ENCODE peak calls at places on chromosomes 12 and 14, in nine cellular contexts. One of them, this sample, is unnamed.

GRCh38 chr12:55699471-55700055 is 8.1 kb downstream of the ITGA7 start:
- DNase-seq in activated CD4-positive, alpha-beta T cell treated with anti-CD3 and anti-CD28 coated beads, Interleukin-2, amount 50 U/mL, for 1 hour: no peak
- DNase-seq in LoVo: no peak
- DNase-seq in memory B cell: no peak
- DNase-seq in midbrain: no peak
- DNase-seq in AG20443: no peak
- DNase-seq in mucosa of gallbladder: no peak
- DNase-seq in cardiac fibroblast: no peak
- DNase-seq in HuH-7.5: peak
- DNase-seq in this sample: no peak

GRCh38 chr12:40963761-40964160 is 224.4 kb upstream of the PDZRN4 start:
- DNase-seq in memory B cell: no peak
- DNase-seq in midbrain: no peak
- DNase-seq in HuH-7.5: no peak
- DNase-seq in activated CD4-positive, alpha-beta T cell treated with anti-CD3 and anti-CD28 coated beads, Interleukin-2, amount 50 U/mL, for 1 hour: no peak
- DNase-seq in AG20443: no peak
- DNase-seq in mucosa of gallbladder: no peak
- DNase-seq in cardiac fibroblast: no peak
- DNase-seq in LoVo: no peak
- DNase-seq in this sample: no peak

GRCh38 chr14:57057803-57058202 is 210.9 kb downstream of the EXOC5 start:
- DNase-seq in mucosa of gallbladder: no peak
- DNase-seq in midbrain: no peak
- DNase-seq in activated CD4-positive, alpha-beta T cell treated with anti-CD3 and anti-CD28 coated beads, Interleukin-2, amount 50 U/mL, for 1 hour: no peak
- DNase-seq in AG20443: no peak
- DNase-seq in memory B cell: no peak
- DNase-seq in LoVo: no peak
- DNase-seq in cardiac fibroblast: no peak
- DNase-seq in HuH-7.5: no peak
- DNase-seq in this sample: no peak

GRCh38 chr12:57461326-57461903 is 1.8 kb downstream of the GLI1 start:
- DNase-seq in cardiac fibroblast: peak
- DNase-seq in AG20443: peak
- DNase-seq in memory B cell: no peak
- DNase-seq in HuH-7.5: peak
- DNase-seq in activated CD4-positive, alpha-beta T cell treated with anti-CD3 and anti-CD28 coated beads, Interleukin-2, amount 50 U/mL, for 1 hour: no peak
- DNase-seq in mucosa of gallbladder: peak
- DNase-seq in midbrain: peak
- DNase-seq in LoVo: peak
- DNase-seq in this sample: peak

GRCh38 chr12:20097561-20097960 is 270.8 kb upstream of the PDE3A start:
- DNase-seq in AG20443: no peak
- DNase-seq in memory B cell: no peak
- DNase-seq in cardiac fibroblast: peak
- DNase-seq in activated CD4-positive, alpha-beta T cell treated with anti-CD3 and anti-CD28 coated beads, Interleukin-2, amount 50 U/mL, for 1 hour: no peak
- DNase-seq in mucosa of gallbladder: no peak
- DNase-seq in HuH-7.5: no peak
- DNase-seq in LoVo: no peak
- DNase-seq in midbrain: no peak
- DNase-seq in this sample: peak

GRCh38 chr14:51455041-51455835 is 196.5 kb upstream of the FRMD6 start:
- DNase-seq in LoVo: no peak
- DNase-seq in cardiac fibroblast: no peak
- DNase-seq in activated CD4-positive, alpha-beta T cell treated with anti-CD3 and anti-CD28 coated beads, Interleukin-2, amount 50 U/mL, for 1 hour: no peak
- DNase-seq in memory B cell: no peak
- DNase-seq in AG20443: no peak
- DNase-seq in midbrain: no peak
- DNase-seq in mucosa of gallbladder: no peak
- DNase-seq in HuH-7.5: no peak
- DNase-seq in this sample: no peak

GRCh38 chr12:79624378-79624777 is 66.4 kb downstream of the PAWR start:
- DNase-seq in memory B cell: no peak
- DNase-seq in HuH-7.5: no peak
- DNase-seq in activated CD4-positive, alpha-beta T cell treated with anti-CD3 and anti-CD28 coated beads, Interleukin-2, amount 50 U/mL, for 1 hour: no peak
- DNase-seq in AG20443: no peak
- DNase-seq in LoVo: no peak
- DNase-seq in mucosa of gallbladder: no peak
- DNase-seq in midbrain: no peak
- DNase-seq in cardiac fibroblast: no peak
- DNase-seq in this sample: peak

GRCh38 chr12:52992699-52993557 is 13.3 kb upstream of the EIF4B start:
- DNase-seq in HuH-7.5: no peak
- DNase-seq in midbrain: no peak
- DNase-seq in LoVo: peak
- DNase-seq in cardiac fibroblast: peak
- DNase-seq in memory B cell: no peak
- DNase-seq in mucosa of gallbladder: peak
- DNase-seq in AG20443: peak
- DNase-seq in activated CD4-positive, alpha-beta T cell treated with anti-CD3 and anti-CD28 coated beads, Interleukin-2, amount 50 U/mL, for 1 hour: no peak
- DNase-seq in this sample: peak

GRCh38 chr14:61525293-61526011 is 169.9 kb upstream of the HIF1A start:
- DNase-seq in memory B cell: no peak
- DNase-seq in midbrain: no peak
- DNase-seq in cardiac fibroblast: peak
- DNase-seq in LoVo: peak
- DNase-seq in AG20443: no peak
- DNase-seq in mucosa of gallbladder: peak
- DNase-seq in activated CD4-positive, alpha-beta T cell treated with anti-CD3 and anti-CD28 coated beads, Interleukin-2, amount 50 U/mL, for 1 hour: peak
- DNase-seq in HuH-7.5: no peak
- DNase-seq in this sample: peak

GRCh38 chr14:99995700-99996356 is 69.4 kb upstream of the EVL start:
- DNase-seq in cardiac fibroblast: peak
- DNase-seq in mucosa of gallbladder: peak
- DNase-seq in midbrain: peak
- DNase-seq in HuH-7.5: no peak
- DNase-seq in memory B cell: peak
- DNase-seq in activated CD4-positive, alpha-beta T cell treated with anti-CD3 and anti-CD28 coated beads, Interleukin-2, amount 50 U/mL, for 1 hour: peak
- DNase-seq in LoVo: peak
- DNase-seq in AG20443: peak
- DNase-seq in this sample: peak

GRCh38 chr12:45259732-45260480 is 44.0 kb downstream of the ANO6 start:
- DNase-seq in memory B cell: no peak
- DNase-seq in mucosa of gallbladder: no peak
- DNase-seq in cardiac fibroblast: peak
- DNase-seq in LoVo: peak
- DNase-seq in HuH-7.5: peak
- DNase-seq in AG20443: peak
- DNase-seq in activated CD4-positive, alpha-beta T cell treated with anti-CD3 and anti-CD28 coated beads, Interleukin-2, amount 50 U/mL, for 1 hour: no peak
- DNase-seq in midbrain: no peak
- DNase-seq in this sample: peak

GRCh38 chr14:95500772-95501401 is 15.6 kb downstream of the SYNE3 start:
- DNase-seq in midbrain: peak
- DNase-seq in memory B cell: no peak
- DNase-seq in LoVo: no peak
- DNase-seq in HuH-7.5: no peak
- DNase-seq in AG20443: peak
- DNase-seq in activated CD4-positive, alpha-beta T cell treated with anti-CD3 and anti-CD28 coated beads, Interleukin-2, amount 50 U/mL, for 1 hour: no peak
- DNase-seq in cardiac fibroblast: peak
- DNase-seq in mucosa of gallbladder: no peak
- DNase-seq in this sample: peak

GRCh38 chr12:55933158-55933798 is 2.3 kb downstream of the DGKA start:
- DNase-seq in midbrain: no peak
- DNase-seq in AG20443: peak
- DNase-seq in HuH-7.5: no peak
- DNase-seq in mucosa of gallbladder: no peak
- DNase-seq in LoVo: peak
- DNase-seq in activated CD4-positive, alpha-beta T cell treated with anti-CD3 and anti-CD28 coated beads, Interleukin-2, amount 50 U/mL, for 1 hour: no peak
- DNase-seq in memory B cell: no peak
- DNase-seq in cardiac fibroblast: peak
- DNase-seq in this sample: peak

This sample was measured in RPMI7951.